ENCODE peak calls at places on chromosomes 1 and 21, in eight cellular contexts. Y is effector memory CD4-positive, alpha-beta T cell; M is dorsolateral prefrontal cortex; G is psoas muscle; U is aorta; P is right lobe of liver; Z is brain microvascular endothelial cell; T is adrenal gland. S is an unnamed sample.

GRCh38 chr1:47231314-47232186 is 475 bp downstream of the TAL1 start:
- DNase-seq in M (no peak), Z (peak), G (no peak), U (peak), T (peak), Y (no peak), P (no peak), S (no peak)

GRCh38 chr1:25594971-25595370 is 21.6 kb upstream of the MAN1C1 start:
- DNase-seq in U (no peak), Z (no peak), T (no peak), M (no peak), P (no peak), Y (no peak), G (no peak), S (no peak)

GRCh38 chr1:45365051-45365450 is 24.8 kb upstream of the MUTYH start:
- DNase-seq in U (no peak), G (no peak), P (no peak), Z (no peak), Y (no peak), T (no peak), M (no peak), S (no peak)

GRCh38 chr1:227746676-227747075 is 11.4 kb downstream of the SNAP47 start:
- DNase-seq in P (no peak), G (no peak), M (no peak), T (no peak), Y (no peak), U (no peak), Z (no peak), S (no peak)

GRCh38 chr1:27090921-27091320 is 64.0 kb downstream of the SLC9A1 start:
- DNase-seq in U (no peak), Y (no peak), Z (no peak), P (no peak), M (no peak), G (no peak), T (no peak), S (no peak)

GRCh38 chr1:109541102-109541501 is 1.4 kb downstream of the GPR61 start:
- DNase-seq in T (no peak), G (no peak), Y (no peak), M (no peak), U (no peak), P (no peak), Z (no peak), S (no peak)

GRCh38 chr1:153597206-153597605 is 15.7 kb downstream of the S100A16 start:
- DNase-seq in P (no peak), G (no peak), Y (no peak), U (no peak), M (no peak), Z (peak), T (no peak), S (no peak)

GRCh38 chr1:48853006-48853405 is 76.3 kb upstream of the BEND5 start:
- DNase-seq in P (no peak), Z (peak), U (no peak), T (no peak), M (no peak), Y (no peak), G (no peak), S (no peak)

GRCh38 chr1:84412316-84412942 is 14.1 kb downstream of the DNASE2B start:
- DNase-seq in T (no peak), P (no peak), G (no peak), Z (peak), U (no peak), M (no peak), Y (no peak), S (no peak)

GRCh38 chr1:15177710-15178166 is 24.2 kb downstream of the TMEM51 start:
- DNase-seq in T (no peak), G (no peak), U (no peak), P (no peak), Y (no peak), Z (no peak), M (no peak), S (no peak)

GRCh38 chr1:50967416-50968020 is 2.5 kb upstream of the CDKN2C start:
- DNase-seq in Z (no peak), Y (no peak), M (no peak), G (no peak), U (no peak), T (no peak), P (no peak), S (no peak)
- H3K27ac ChIP-seq in Z (no peak), Y (peak), M (peak), G (peak), U (peak), T (peak), P (peak), S (peak)

GRCh38 chr1:221829327-221830011 is 87.6 kb upstream of the DUSP10 start:
- DNase-seq in U (no peak), P (no peak), G (no peak), Y (peak), T (no peak), Z (peak), M (no peak), S (no peak)
- H3K27ac ChIP-seq in U (no peak), P (no peak), G (no peak), Y (no peak), T (no peak), Z (peak), M (no peak), S (no peak)

DNA sequence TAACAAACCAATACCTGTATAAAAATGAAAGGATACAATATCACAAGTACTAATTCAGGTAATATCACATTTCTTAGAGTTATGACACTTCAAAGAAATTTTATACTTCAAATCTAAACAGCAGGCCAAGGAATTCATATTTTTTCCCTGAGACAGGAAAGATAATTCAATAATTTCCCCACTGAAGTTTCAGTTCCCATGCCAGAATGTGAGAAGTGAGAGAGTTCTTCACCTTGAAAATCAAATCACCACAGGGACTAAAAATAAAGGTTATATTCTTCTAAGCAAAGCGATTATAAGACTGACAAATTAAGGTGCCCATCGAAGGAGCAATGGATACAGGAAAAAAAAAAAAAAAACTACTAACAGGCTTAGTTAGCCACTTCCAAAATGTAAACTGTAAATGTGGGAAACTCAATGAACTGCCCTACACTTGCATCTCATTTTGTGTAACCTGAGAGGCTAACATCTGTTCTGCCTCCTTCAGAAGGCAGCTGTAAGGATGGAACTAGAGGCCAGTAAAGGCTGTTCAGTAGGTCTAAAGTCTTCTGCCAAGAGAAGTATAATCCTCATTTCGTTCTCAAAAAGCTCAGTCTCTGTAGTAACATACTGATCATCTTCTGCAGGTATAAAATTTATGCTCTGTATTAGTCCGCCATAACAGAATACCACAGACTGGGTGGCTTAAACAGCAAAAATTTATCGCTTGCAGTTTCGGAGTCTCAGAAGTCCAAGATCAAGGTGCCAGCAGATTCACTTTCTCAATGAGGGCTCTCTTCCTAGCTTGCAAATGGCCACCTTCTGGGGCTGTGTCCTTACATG is 127.8 kb downstream of the RERE start:
- DNase-seq in T (no peak), U (no peak), Z (no peak), P (no peak), M (no peak), Y (no peak), G (no peak), S (no peak)
- H3K27ac ChIP-seq in T (no peak), U (no peak), Z (no peak), P (no peak), M (no peak), Y (no peak), G (no peak), S (no peak)

GRCh38 chr1:32774950-32775634 is 42.1 kb downstream of the YARS1 start:
- DNase-seq in Z (no peak), Y (no peak), P (no peak), M (no peak), T (no peak), G (peak), U (no peak), S (no peak)
- H3K27ac ChIP-seq in Z (peak), Y (no peak), P (no peak), M (no peak), T (peak), G (no peak), U (no peak), S (no peak)

GRCh38 chr21:44923481-44924084 is 2.9 kb upstream of the ITGB2 start:
- DNase-seq in Y (no peak), P (no peak), M (no peak), U (no peak), T (no peak), Z (no peak), G (no peak), S (no peak)
- H3K27ac ChIP-seq in Y (no peak), P (no peak), M (no peak), U (no peak), T (no peak), Z (no peak), G (no peak), S (no peak)

DNA sequence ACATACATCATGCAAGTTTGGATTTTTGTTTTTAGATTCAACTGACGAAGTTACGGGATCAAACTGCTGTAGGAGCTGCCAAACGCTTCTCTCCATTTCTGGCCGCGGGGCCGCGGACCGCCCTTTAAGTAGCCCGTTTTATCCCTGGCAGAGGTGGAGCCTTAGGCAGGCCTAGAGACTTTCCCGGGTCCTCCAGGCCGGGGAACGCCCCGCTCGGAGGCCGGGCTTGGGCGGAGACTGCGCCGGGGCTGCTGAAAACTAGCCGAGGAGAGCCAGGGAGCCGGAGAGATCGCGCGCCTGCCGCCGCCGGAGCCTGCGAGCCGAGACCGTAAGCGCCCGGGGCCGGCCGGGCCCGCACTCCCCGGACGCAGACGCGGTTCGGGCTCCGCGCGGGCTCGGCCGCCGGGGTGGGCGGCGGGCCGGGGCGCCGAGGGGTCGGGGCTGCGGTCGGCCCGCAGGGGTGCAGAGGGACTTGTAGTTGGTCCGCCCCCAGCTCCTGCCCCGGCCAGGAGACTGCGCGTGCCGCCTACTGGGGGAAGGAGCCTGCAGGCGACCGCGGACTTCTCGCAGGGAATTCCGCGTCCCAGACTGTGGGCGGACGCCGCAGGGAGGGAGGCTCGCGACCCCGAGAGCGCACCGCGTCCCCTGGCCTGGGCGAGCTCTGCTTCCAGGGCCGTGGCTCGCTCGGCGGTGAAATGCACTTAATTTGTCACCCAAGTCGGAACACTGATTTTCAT is at the start of gene EPHX1:
- DNase-seq in Y (peak), Z (peak), P (peak), U (peak), G (peak), M (peak), T (peak), S (no peak)
- H3K27ac ChIP-seq in Y (no peak), Z (peak), P (peak), U (no peak), G (peak), M (peak), T (peak), S (peak)

DNA sequence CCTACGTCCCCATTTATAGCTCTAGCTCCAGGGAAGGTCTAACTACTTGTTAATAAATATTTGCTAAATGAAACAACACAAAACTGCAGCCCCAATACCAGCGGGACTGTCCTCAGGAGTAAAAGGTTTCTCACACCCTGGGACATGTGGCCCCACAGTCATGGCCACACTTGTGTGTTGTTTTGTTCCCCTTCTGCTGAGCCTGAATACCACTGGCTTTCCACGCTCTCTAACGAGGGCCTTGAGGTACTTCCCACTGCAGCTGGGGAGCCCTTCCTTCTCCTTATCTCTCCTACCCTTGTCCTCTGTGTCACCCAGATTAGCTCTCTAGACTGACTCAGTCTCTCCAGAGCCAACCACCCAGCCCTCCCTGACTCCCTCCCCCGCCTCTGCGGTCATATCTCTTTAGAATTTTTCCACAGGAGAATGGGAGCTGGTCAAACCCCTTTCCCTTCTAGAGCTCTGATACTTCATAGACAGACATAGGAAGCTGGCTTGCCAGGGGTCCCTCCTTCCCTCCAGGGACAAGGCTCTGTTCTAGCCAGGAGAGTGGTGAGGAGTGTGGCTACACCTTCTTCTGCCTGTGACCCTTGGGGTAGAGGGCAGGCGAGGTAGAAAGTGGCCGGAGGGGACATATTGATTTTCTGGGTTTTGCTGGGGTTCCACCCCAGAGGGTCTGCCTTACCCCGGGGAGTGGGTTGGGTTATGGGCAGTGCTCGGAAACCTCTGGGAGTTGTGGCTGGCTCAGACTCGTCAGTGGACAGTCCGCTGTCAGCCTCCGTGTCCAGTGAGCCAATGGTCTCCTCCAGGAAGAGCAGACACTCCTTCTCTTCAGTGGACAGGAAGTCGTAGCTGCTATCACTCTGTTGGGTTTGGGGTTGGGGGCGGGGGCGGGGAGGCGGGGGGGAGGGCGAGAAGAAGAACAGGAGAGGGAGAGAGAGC is 8.1 kb downstream of the C1orf116 start:
- DNase-seq in U (no peak), T (peak), Z (no peak), M (no peak), Y (no peak), G (no peak), P (no peak), S (no peak)
- H3K27ac ChIP-seq in U (peak), T (peak), Z (peak), M (no peak), Y (no peak), G (no peak), P (no peak), S (no peak)

S was measured in caudate nucleus.